ENCODE peak calls at places on chromosomes 16 and 17, in four cellular contexts. Y is K562, F is HepG2, G is GM12878. P is an unnamed sample.

GRCh38 chr16:12767897-12768296 is 35.8 kb downstream of the CPPED1 start:
- DNase-seq in Y (no peak), F (no peak), G (no peak), P (no peak)

GRCh38 chr16:11801481-11802021 is 4.5 kb upstream of the ZC3H7A start:
- DNase-seq in Y (no peak), F (no peak), G (no peak), P (no peak)

GRCh38 chr16:10552998-10553491 is 27.4 kb downstream of the EMP2 start:
- DNase-seq in Y (peak; percentile 93), F (no peak), G (peak; percentile 49), P (peak; percentile 69)

GRCh38 chr16:15777533-15778203 is 79.2 kb downstream of the MYH11 start:
- DNase-seq in Y (peak; percentile 66), F (peak; percentile 85), G (no peak), P (peak; percentile 58)

GRCh38 chr16:28151180-28151579 is 60.6 kb downstream of the XPO6 start:
- DNase-seq in Y (no peak), F (no peak), G (no peak), P (no peak)

GRCh38 chr16:86685071-86685470 is 106.7 kb downstream of the FOXL1 start:
- DNase-seq in Y (no peak), F (no peak), G (no peak), P (no peak)

GRCh38 chr16:48408688-48409087 is 23.5 kb upstream of the SIAH1 start:
- DNase-seq in Y (no peak), F (no peak), G (no peak), P (no peak)

GRCh38 chr17:76726231-76726765 is at the start of gene JMJD6:
- DNase-seq in Y (peak; percentile 89), F (peak; percentile 93), G (peak; percentile 86), P (peak; percentile 96)

GRCh38 chr16:85369741-85370528 is 243.2 kb upstream of the GSE1 start:
- DNase-seq in Y (peak; percentile 88), F (peak; percentile 31), G (no peak), P (peak; percentile 84)

GRCh38 chr17:62778990-62779681 is 29.0 kb downstream of the MARCHF10 start:
- DNase-seq in Y (peak; percentile 20), F (peak; percentile 48), G (no peak), P (no peak)

GRCh38 chr17:1561420-1562177 is 993 bp downstream of the PITPNA start:
- DNase-seq in Y (no peak), F (no peak), G (no peak), P (peak; percentile 42)

GRCh38 chr17:79145548-79145947 is 70.9 kb downstream of the ENGASE start:
- DNase-seq in Y (no peak), F (no peak), G (no peak), P (no peak)

GRCh38 chr16:79599256-79599836 is 1.2 kb downstream of the MAF start:
- DNase-seq in Y (no peak), F (no peak), G (no peak), P (peak; percentile 38)

GRCh38 chr17:7747586-7747985 is 30.0 kb downstream of the DNAH2 start:
- DNase-seq in Y (no peak), F (peak; percentile 34), G (no peak), P (no peak)

GRCh38 chr17:48488548-48489106 is 42.2 kb downstream of the HOXB1 start:
- DNase-seq in Y (peak; percentile 80), F (no peak), G (no peak), P (no peak)

GRCh38 chr16:80027007-80027965 is 426.7 kb upstream of the MAF start:
- DNase-seq in Y (peak; percentile 76), F (peak; percentile 80), G (peak; percentile 19), P (peak; percentile 11)

GRCh38 chr17:19380551-19381284 is 2.4 kb downstream of the MAPK7 start:
- DNase-seq in Y (no peak), F (no peak), G (no peak), P (no peak)

GRCh38 chr16:87464691-87465300 is 28.0 kb downstream of the ZCCHC14 start:
- DNase-seq in Y (peak; percentile 57), F (no peak), G (no peak), P (no peak)

GRCh38 chr16:85474808-85475207 is 138.3 kb upstream of the GSE1 start:
- DNase-seq in Y (no peak), F (no peak), G (no peak), P (no peak)

GRCh38 chr17:10316986-10317834 is 55.6 kb downstream of the MYH13 start:
- DNase-seq in Y (peak; percentile 15), F (peak; percentile 20), G (no peak), P (peak; percentile 77)

GRCh38 chr16:10514369-10515055 is 65.9 kb downstream of the EMP2 start:
- DNase-seq in Y (peak; percentile 57), F (peak; percentile 73), G (no peak), P (peak; percentile 38)

GRCh38 chr16:6375471-6376075 is 957.1 kb upstream of the RBFOX1 start:
- DNase-seq in Y (no peak), F (no peak), G (no peak), P (no peak)

GRCh38 chr16:64982581-64982980 is 139.3 kb downstream of the CDH11 start:
- DNase-seq in Y (no peak), F (no peak), G (no peak), P (no peak)

GRCh38 chr17:57195790-57196460 is 60.4 kb upstream of the MSI2 start:
- DNase-seq in Y (no peak), F (no peak), G (no peak), P (no peak)

GRCh38 chr17:56629450-56630187 is 36.1 kb downstream of the NOG start:
- DNase-seq in Y (peak; percentile 43), F (peak; percentile 10), G (no peak), P (peak; percentile 62)

GRCh38 chr17:48856122-48856821 is 25.4 kb downstream of the CALCOCO2 start:
- DNase-seq in Y (no peak), F (no peak), G (no peak), P (no peak)

DNA sequence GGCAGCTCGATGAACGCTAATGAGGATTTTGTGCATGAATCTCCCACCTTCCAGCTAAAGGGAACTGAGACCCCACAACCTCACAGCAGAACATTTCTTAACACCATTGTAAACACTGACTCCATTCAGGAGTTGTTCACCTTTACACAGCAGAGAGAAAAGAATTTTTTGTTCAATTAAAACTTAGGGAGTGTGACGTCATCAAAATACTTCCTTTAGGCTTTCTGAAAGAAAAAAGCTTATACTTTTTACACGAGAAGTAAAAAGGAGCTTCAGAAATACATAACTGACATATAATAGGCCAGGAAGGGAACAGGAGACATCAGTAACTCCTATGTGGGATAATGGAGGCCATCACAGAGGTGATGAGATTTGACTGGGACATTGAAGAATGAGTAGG is 98.1 kb upstream of the AXIN2 start:
- DNase-seq in Y (no peak), F (no peak), G (no peak), P (no peak)
- TF ChIP-seq CREM in Y (no peak), F (no peak), G (no peak), P (no peak)

GRCh38 chr16:50351116-50351515 is 17.7 kb downstream of the BRD7 start:
- DNase-seq in Y (no peak), F (no peak), G (no peak), P (no peak)
- TF ChIP-seq ATF2 in Y (no peak), F (no peak), G (no peak), P (no peak)

GRCh38 chr17:81028506-81028858 is 6.5 kb upstream of the BAIAP2 start:
- DNase-seq in Y (peak; percentile 20), F (no peak), G (no peak), P (no peak)

GRCh38 chr17:81029859-81030258 is 5.1 kb upstream of the BAIAP2 start:
- DNase-seq in Y (no peak), F (no peak), G (no peak), P (no peak)

GRCh38 chr17:81031571-81032550 is 3.1 kb upstream of the BAIAP2 start:
- DNase-seq in Y (no peak), F (no peak), G (no peak), P (no peak)

GRCh38 chr17:81032641-81033422 is 2.1 kb upstream of the BAIAP2 start:
- DNase-seq in Y (no peak), F (no peak), G (no peak), P (no peak)

DNA sequence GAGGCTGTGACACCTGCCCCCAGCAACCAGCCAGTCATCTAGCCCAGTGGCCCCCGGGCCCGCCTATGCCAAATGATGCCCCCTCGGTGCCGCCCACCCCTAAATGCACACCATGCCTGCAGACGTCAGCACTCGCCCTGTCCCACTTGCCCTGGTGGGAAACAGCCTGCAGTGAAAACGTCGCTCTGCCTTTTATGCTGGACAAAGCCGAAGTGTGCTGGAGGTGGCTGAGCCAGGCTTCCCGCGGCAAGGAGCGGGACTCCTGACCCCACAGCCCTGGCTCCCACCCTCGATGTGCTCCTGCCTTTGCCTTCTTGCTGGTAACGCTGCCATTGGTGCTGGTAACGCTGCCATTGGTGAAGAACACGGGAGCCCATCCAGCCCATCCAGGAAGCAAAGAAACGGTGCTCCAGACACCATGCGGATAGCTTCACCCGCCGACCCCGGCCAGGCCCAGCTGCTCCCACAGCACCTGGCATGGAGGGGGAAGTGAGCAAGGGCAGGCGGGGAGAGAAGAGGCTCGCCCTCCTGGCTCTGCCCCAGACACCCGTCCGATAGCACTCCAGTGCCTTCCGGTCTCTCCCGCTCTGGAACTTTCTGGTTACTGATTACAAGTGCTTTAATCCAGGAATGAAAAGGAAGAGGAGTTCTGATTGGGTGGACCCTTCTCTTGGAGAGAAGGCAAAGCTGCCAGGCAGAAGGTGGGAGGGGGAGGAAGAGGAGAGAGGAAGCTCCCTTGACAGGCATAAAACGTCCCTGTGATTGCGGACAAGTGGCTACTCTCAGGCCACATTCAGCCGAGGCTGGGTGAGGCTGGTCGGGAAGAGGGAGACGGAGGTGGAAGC is 4.0 kb upstream of the BAIAP2 start:
- DNase-seq in Y (no peak), F (peak; percentile 40), G (no peak), P (no peak)
- TF ChIP-seq NR2C2 in Y (no peak), F (no peak), G (no peak), P (no peak)

GRCh38 chr17:81254955-81255717 is 16.0 kb downstream of the NDUFAF8 start:
- DNase-seq in Y (peak; percentile 43), F (peak; percentile 45), G (no peak), P (peak; percentile 74)
- TF ChIP-seq CREM in Y (no peak), F (no peak), G (no peak), P (no peak)

GRCh38 chr17:65222216-65222738 is 85.1 kb downstream of the RGS9 start:
- DNase-seq in Y (no peak), F (no peak), G (no peak), P (no peak)
- TF ChIP-seq ATF2 in Y (no peak), F (no peak), G (no peak), P (no peak)

GRCh38 chr17:41655611-41656111 is 31.3 kb upstream of the KRT17 start:
- DNase-seq in Y (no peak), F (no peak), G (no peak), P (peak; percentile 76)
- TF ChIP-seq NR2C2 in Y (no peak), F (no peak), G (no peak), P (no peak)